ENCODE peak calls at places on chromosomes 3 and 15, in seven cellular contexts. One of them, this sample, is unnamed.

GRCh38 chr3:46359748-46360509 is 6.0 kb downstream of the CCR2 start:
- DNase-seq in NAMALWA: no peak
- DNase-seq in NCI-H2081: peak
- DNase-seq in aorta: no peak
- DNase-seq in foreskin fibroblast: peak
- DNase-seq in SW480: no peak
- DNase-seq in activated CD4-positive, alpha-beta T cell treated with anti-CD3 and anti-CD28 coated beads, Interleukin-2, amount 50 U/mL, for 1 hour: no peak
- DNase-seq in this sample: no peak

GRCh38 chr3:61804782-61805181 is 243.4 kb downstream of the PTPRG start:
- DNase-seq in NAMALWA: no peak
- DNase-seq in NCI-H2081: no peak
- DNase-seq in aorta: no peak
- DNase-seq in foreskin fibroblast: no peak
- DNase-seq in SW480: no peak
- DNase-seq in activated CD4-positive, alpha-beta T cell treated with anti-CD3 and anti-CD28 coated beads, Interleukin-2, amount 50 U/mL, for 1 hour: no peak
- DNase-seq in this sample: no peak

GRCh38 chr15:43795997-43796396 is 3.9 kb downstream of the SERF2 start:
- DNase-seq in NAMALWA: no peak
- DNase-seq in NCI-H2081: no peak
- DNase-seq in aorta: no peak
- DNase-seq in foreskin fibroblast: no peak
- DNase-seq in SW480: no peak
- DNase-seq in activated CD4-positive, alpha-beta T cell treated with anti-CD3 and anti-CD28 coated beads, Interleukin-2, amount 50 U/mL, for 1 hour: no peak
- DNase-seq in this sample: no peak

GRCh38 chr3:53046171-53047170 is 598 bp upstream of the SFMBT1 start:
- DNase-seq in NAMALWA: no peak
- DNase-seq in NCI-H2081: no peak
- DNase-seq in aorta: peak
- DNase-seq in foreskin fibroblast: no peak
- DNase-seq in SW480: peak
- DNase-seq in activated CD4-positive, alpha-beta T cell treated with anti-CD3 and anti-CD28 coated beads, Interleukin-2, amount 50 U/mL, for 1 hour: peak
- DNase-seq in this sample: peak

GRCh38 chr15:74995779-74996765 is 709 bp downstream of the SCAMP5 start:
- DNase-seq in NAMALWA: no peak
- DNase-seq in NCI-H2081: peak
- DNase-seq in aorta: peak
- DNase-seq in foreskin fibroblast: no peak
- DNase-seq in SW480: no peak
- DNase-seq in activated CD4-positive, alpha-beta T cell treated with anti-CD3 and anti-CD28 coated beads, Interleukin-2, amount 50 U/mL, for 1 hour: no peak
- DNase-seq in this sample: no peak

GRCh38 chr3:36257117-36257516 is 123.2 kb upstream of the STAC start:
- DNase-seq in NAMALWA: no peak
- DNase-seq in NCI-H2081: no peak
- DNase-seq in aorta: no peak
- DNase-seq in foreskin fibroblast: no peak
- DNase-seq in SW480: no peak
- DNase-seq in activated CD4-positive, alpha-beta T cell treated with anti-CD3 and anti-CD28 coated beads, Interleukin-2, amount 50 U/mL, for 1 hour: no peak
- DNase-seq in this sample: no peak

GRCh38 chr15:67914537-67915373 is 74.9 kb upstream of the RNU6-1 start:
- DNase-seq in NAMALWA: no peak
- DNase-seq in NCI-H2081: no peak
- DNase-seq in aorta: peak
- DNase-seq in foreskin fibroblast: no peak
- DNase-seq in SW480: no peak
- DNase-seq in activated CD4-positive, alpha-beta T cell treated with anti-CD3 and anti-CD28 coated beads, Interleukin-2, amount 50 U/mL, for 1 hour: no peak
- DNase-seq in this sample: no peak

GRCh38 chr3:62011667-62012066 is 361.7 kb downstream of the FEZF2 start:
- DNase-seq in NAMALWA: no peak
- DNase-seq in NCI-H2081: no peak
- DNase-seq in aorta: no peak
- DNase-seq in foreskin fibroblast: peak
- DNase-seq in SW480: no peak
- DNase-seq in activated CD4-positive, alpha-beta T cell treated with anti-CD3 and anti-CD28 coated beads, Interleukin-2, amount 50 U/mL, for 1 hour: no peak
- DNase-seq in this sample: no peak

GRCh38 chr15:68228143-68228970 is 1.2 kb downstream of the CLN6 start:
- DNase-seq in NAMALWA: peak
- DNase-seq in NCI-H2081: no peak
- DNase-seq in aorta: no peak
- DNase-seq in foreskin fibroblast: peak
- DNase-seq in SW480: peak
- DNase-seq in activated CD4-positive, alpha-beta T cell treated with anti-CD3 and anti-CD28 coated beads, Interleukin-2, amount 50 U/mL, for 1 hour: no peak
- DNase-seq in this sample: no peak

GRCh38 chr15:33494306-33494705 is 183.5 kb downstream of the RYR3 start:
- DNase-seq in NAMALWA: no peak
- DNase-seq in NCI-H2081: no peak
- DNase-seq in aorta: no peak
- DNase-seq in foreskin fibroblast: no peak
- DNase-seq in SW480: no peak
- DNase-seq in activated CD4-positive, alpha-beta T cell treated with anti-CD3 and anti-CD28 coated beads, Interleukin-2, amount 50 U/mL, for 1 hour: no peak
- DNase-seq in this sample: no peak

GRCh38 chr3:100120022-100120421 is 5.7 kb upstream of the FILIP1L start:
- DNase-seq in NAMALWA: no peak
- DNase-seq in NCI-H2081: no peak
- DNase-seq in aorta: no peak
- DNase-seq in foreskin fibroblast: no peak
- DNase-seq in SW480: no peak
- DNase-seq in activated CD4-positive, alpha-beta T cell treated with anti-CD3 and anti-CD28 coated beads, Interleukin-2, amount 50 U/mL, for 1 hour: no peak
- DNase-seq in this sample: no peak

GRCh38 chr3:83033123-83033522 is 1271.7 kb upstream of the GBE1 start:
- DNase-seq in NAMALWA: no peak
- DNase-seq in NCI-H2081: peak
- DNase-seq in aorta: no peak
- DNase-seq in foreskin fibroblast: no peak
- DNase-seq in SW480: no peak
- DNase-seq in activated CD4-positive, alpha-beta T cell treated with anti-CD3 and anti-CD28 coated beads, Interleukin-2, amount 50 U/mL, for 1 hour: no peak
- DNase-seq in this sample: no peak